ENCODE peak calls at places on chromosomes 1 and 21, in six cellular contexts. A, Z, V, R, P and D are unnamed samples. For H3K27me3, the result is how much of the 10 kb centered on the place peaks cover.

GRCh38 chr1:224691106-224691505 is 75.0 kb downstream of the CNIH3 start:
- DNase-seq in A (no peak), Z (no peak), V (no peak), R (peak), P (no peak), D (no peak)

GRCh38 chr1:236120725-236121153 is 21.6 kb upstream of the GPR137B start:
- DNase-seq in A (no peak), Z (no peak), V (no peak), R (no peak), P (no peak), D (no peak)

GRCh38 chr1:24127801-24128363 is 15.1 kb downstream of the IL22RA1 start:
- DNase-seq in A (no peak), Z (no peak), V (no peak), R (peak), P (no peak), D (no peak)

GRCh38 chr21:45282283-45283018 is 5.2 kb downstream of the POFUT2 start:
- DNase-seq in A (no peak), Z (no peak), V (no peak), R (peak), P (no peak), D (no peak)

GRCh38 chr1:11851171-11851570 is 3.6 kb upstream of the NPPA start:
- DNase-seq in A (no peak), Z (no peak), V (peak), R (no peak), P (no peak), D (no peak)

GRCh38 chr1:52702886-52703787 is 5.0 kb upstream of the COA7 start:
- DNase-seq in A (peak), Z (peak), V (peak), R (peak), P (peak), D (peak)

GRCh38 chr1:109307363-109308021 is 681 bp upstream of the MYBPHL start:
- DNase-seq in A (no peak), Z (peak), V (no peak), R (peak), P (no peak), D (peak)

GRCh38 chr1:1283821-1284220 is 3.6 kb downstream of the SCNN1D start:
- DNase-seq in A (no peak), Z (no peak), V (peak), R (no peak), P (peak), D (no peak)

GRCh38 chr1:223135176-223135575 is 7.9 kb downstream of the TLR5 start:
- DNase-seq in A (peak), Z (no peak), V (peak), R (no peak), P (no peak), D (peak)

DNA sequence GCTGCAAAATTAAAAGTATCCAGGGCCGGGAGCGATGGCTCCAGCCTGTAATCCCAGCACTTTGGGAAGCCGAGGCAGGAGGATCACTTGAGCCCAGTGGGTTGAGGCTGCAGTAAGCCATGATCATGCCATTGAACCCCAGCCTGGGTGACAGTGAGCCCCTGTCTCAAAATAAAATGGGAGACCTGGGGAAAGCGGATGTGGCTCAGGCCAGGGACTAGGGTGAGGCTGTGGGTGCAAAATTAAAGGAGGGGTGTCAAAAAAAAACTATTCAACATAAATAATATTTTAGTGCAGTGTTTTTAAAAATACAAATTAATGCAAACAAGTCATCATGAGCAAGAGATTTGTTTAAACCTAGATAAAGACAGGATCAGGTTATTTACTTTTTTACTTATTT is 100.1 kb upstream of the SLC45A1 start:
- DNase-seq in A (no peak), Z (no peak), V (no peak), R (no peak), P (no peak), D (no peak)
- H3K4me3 ChIP-seq in A (no peak), Z (peak), V (peak), R (peak), P (peak), D (peak)

DNA sequence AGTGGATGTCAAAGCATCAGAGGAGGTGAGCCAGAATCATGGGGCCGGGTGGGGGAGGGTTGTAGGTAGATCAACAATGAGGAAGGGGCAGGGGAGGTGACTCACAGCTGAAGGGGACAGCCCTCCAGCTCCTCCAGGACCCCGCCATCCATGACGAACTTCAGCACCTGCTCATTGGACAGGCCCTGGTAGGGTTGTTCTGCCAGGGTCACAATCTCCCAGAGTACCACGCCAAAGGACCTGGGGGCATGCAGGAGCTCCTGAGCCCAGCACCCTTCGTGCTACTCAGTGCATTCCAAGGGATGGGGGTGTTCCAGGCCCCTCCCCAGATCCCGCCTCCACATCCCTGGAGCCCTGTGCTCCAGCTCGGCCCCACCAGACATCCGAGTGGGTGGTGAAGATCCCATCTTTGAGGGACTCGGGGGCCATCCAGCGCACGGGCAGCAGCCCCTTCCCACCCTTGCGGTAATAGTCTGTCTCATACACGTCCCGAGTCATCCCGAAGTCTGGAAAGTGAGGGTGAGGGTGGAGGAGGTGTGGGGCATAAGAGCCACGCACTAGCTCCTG is 17.5 kb downstream of the INSRR start:
- DNase-seq in A (no peak), Z (no peak), V (no peak), R (no peak), P (peak), D (no peak)
- H3K27me3 ChIP-seq in A (under half), Z (under half), V (under half), R (half or more), P (half or more), D (under half)

GRCh38 chr1:208747979-208748378 is 503.8 kb upstream of the PLXNA2 start:
- DNase-seq in A (no peak), Z (no peak), V (no peak), R (no peak), P (no peak), D (no peak)

DNA sequence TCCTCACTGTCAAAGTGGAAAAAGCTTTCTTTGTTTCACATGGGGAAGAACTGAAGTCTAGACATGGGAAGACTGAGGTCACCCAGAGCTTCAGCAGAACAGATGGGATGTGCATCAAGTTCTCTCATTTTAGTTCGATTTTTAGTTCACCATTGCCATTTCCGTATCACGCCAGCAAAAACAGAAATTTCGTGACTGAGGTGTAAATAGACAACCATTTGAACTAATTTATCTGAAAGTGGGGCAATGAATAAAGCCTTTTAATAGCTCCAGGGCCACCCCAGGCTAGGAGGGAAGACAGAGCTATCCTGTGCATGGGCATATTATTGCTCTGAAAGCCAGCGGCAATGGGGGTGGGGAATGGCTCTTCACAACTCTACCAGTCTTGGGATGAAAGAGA is 504.6 kb upstream of the PLXNA2 start:
- DNase-seq in A (no peak), Z (no peak), V (no peak), R (no peak), P (no peak), D (no peak)
- H3K4me3 ChIP-seq in A (no peak), Z (no peak), V (no peak), R (no peak), P (no peak), D (no peak)

DNA sequence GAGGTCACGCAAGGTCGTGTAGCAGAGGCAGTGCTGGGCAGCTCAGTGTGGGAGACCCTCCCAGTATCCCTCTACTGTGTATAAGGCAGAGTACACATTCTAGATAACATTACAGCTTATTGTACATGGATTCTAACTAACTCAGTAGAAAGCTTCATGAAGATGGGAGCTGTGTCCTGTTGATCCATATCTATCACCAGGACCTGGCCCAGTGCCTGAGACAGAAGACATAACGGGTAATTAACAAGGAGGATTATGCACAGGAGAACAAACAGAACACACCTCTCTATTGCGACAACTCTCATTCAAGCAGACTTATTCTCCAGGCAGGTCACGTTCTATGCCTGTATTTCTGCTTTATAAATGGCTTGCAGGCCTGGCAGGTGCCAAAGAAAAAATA is 96.9 kb upstream of the COA6 start:
- DNase-seq in A (no peak), Z (no peak), V (no peak), R (no peak), P (no peak), D (no peak)
- H3K27me3 ChIP-seq in A (under half), Z (under half), V (under half), R (under half), P (under half), D (under half)